ENCODE peak calls at places on chromosomes 12 and 14, in eight cellular contexts. One of them, this sample, is unnamed. For H3K4me1, the result is how much of the 10 kb centered on the place peaks cover.

GRCh38 chr12:69024413-69024812 is 91.4 kb upstream of the CPM start:
- DNase-seq in PC-3: peak
- DNase-seq in hepatocyte: peak
- DNase-seq in endothelial cell of umbilical vein: no peak
- DNase-seq in A549: peak
- DNase-seq in HCT116: peak
- DNase-seq in trophoblast cell: peak
- DNase-seq in fibroblast of lung: peak
- DNase-seq in this sample: peak

GRCh38 chr12:106108187-106108816 is 30.5 kb downstream of the NUAK1 start:
- DNase-seq in PC-3: no peak
- DNase-seq in hepatocyte: peak
- DNase-seq in endothelial cell of umbilical vein: no peak
- DNase-seq in A549: peak
- DNase-seq in HCT116: no peak
- DNase-seq in trophoblast cell: no peak
- DNase-seq in fibroblast of lung: peak
- DNase-seq in this sample: no peak

GRCh38 chr14:90675399-90675798 is 140.8 kb downstream of the TTC7B start:
- DNase-seq in PC-3: peak
- DNase-seq in hepatocyte: no peak
- DNase-seq in endothelial cell of umbilical vein: no peak
- DNase-seq in A549: no peak
- DNase-seq in HCT116: no peak
- DNase-seq in trophoblast cell: no peak
- DNase-seq in fibroblast of lung: peak
- DNase-seq in this sample: no peak

GRCh38 chr14:76997257-76997970 is 31.1 kb downstream of the IRF2BPL start:
- DNase-seq in PC-3: peak
- DNase-seq in hepatocyte: no peak
- DNase-seq in endothelial cell of umbilical vein: no peak
- DNase-seq in A549: no peak
- DNase-seq in HCT116: no peak
- DNase-seq in trophoblast cell: peak
- DNase-seq in fibroblast of lung: peak
- DNase-seq in this sample: peak

GRCh38 chr12:64779349-64779974 is 20.3 kb upstream of the GNS start:
- DNase-seq in PC-3: no peak
- DNase-seq in hepatocyte: no peak
- DNase-seq in endothelial cell of umbilical vein: no peak
- DNase-seq in A549: no peak
- DNase-seq in HCT116: no peak
- DNase-seq in trophoblast cell: no peak
- DNase-seq in fibroblast of lung: no peak
- DNase-seq in this sample: no peak

GRCh38 chr12:52238206-52238840 is 5.3 kb downstream of the KRT7 start:
- DNase-seq in PC-3: peak
- DNase-seq in hepatocyte: no peak
- DNase-seq in endothelial cell of umbilical vein: no peak
- DNase-seq in A549: peak
- DNase-seq in HCT116: no peak
- DNase-seq in trophoblast cell: no peak
- DNase-seq in fibroblast of lung: no peak
- DNase-seq in this sample: peak

GRCh38 chr14:74302160-74302628 is 540 bp downstream of the ABCD4 start:
- DNase-seq in PC-3: peak
- DNase-seq in hepatocyte: peak
- DNase-seq in endothelial cell of umbilical vein: peak
- DNase-seq in A549: peak
- DNase-seq in HCT116: no peak
- DNase-seq in trophoblast cell: peak
- DNase-seq in fibroblast of lung: peak
- DNase-seq in this sample: peak

GRCh38 chr12:117819160-117819559 is 149.6 kb downstream of the KSR2 start:
- DNase-seq in PC-3: no peak
- DNase-seq in hepatocyte: no peak
- DNase-seq in endothelial cell of umbilical vein: no peak
- DNase-seq in A549: no peak
- DNase-seq in HCT116: no peak
- DNase-seq in trophoblast cell: no peak
- DNase-seq in fibroblast of lung: no peak
- DNase-seq in this sample: no peak

GRCh38 chr12:12214635-12215131 is 52.2 kb downstream of the LRP6 start:
- DNase-seq in PC-3: peak
- DNase-seq in hepatocyte: no peak
- DNase-seq in endothelial cell of umbilical vein: peak
- DNase-seq in A549: peak
- DNase-seq in HCT116: no peak
- DNase-seq in trophoblast cell: no peak
- DNase-seq in fibroblast of lung: peak
- DNase-seq in this sample: no peak

GRCh38 chr14:33986804-33987203 is 35.9 kb upstream of the EGLN3 start:
- DNase-seq in PC-3: peak
- DNase-seq in hepatocyte: peak
- DNase-seq in endothelial cell of umbilical vein: peak
- DNase-seq in A549: peak
- DNase-seq in HCT116: peak
- DNase-seq in trophoblast cell: peak
- DNase-seq in fibroblast of lung: peak
- DNase-seq in this sample: peak

GRCh38 chr14:59187802-59188460 is 536 bp upstream of the DAAM1 start:
- DNase-seq in PC-3: peak
- DNase-seq in hepatocyte: peak
- DNase-seq in endothelial cell of umbilical vein: no peak
- DNase-seq in A549: peak
- DNase-seq in HCT116: no peak
- DNase-seq in trophoblast cell: peak
- DNase-seq in fibroblast of lung: no peak
- DNase-seq in this sample: no peak

GRCh38 chr14:35934499-35934898 is 108.4 kb downstream of the BRMS1L start:
- DNase-seq in PC-3: no peak
- DNase-seq in hepatocyte: no peak
- DNase-seq in endothelial cell of umbilical vein: no peak
- DNase-seq in A549: no peak
- DNase-seq in HCT116: no peak
- DNase-seq in trophoblast cell: no peak
- DNase-seq in fibroblast of lung: peak
- DNase-seq in this sample: no peak
- H3K4me2 ChIP-seq in PC-3: no peak
- H3K4me2 ChIP-seq in hepatocyte: no peak
- H3K4me2 ChIP-seq in endothelial cell of umbilical vein: no peak
- H3K4me2 ChIP-seq in A549: no peak
- H3K4me2 ChIP-seq in HCT116: no peak
- H3K4me2 ChIP-seq in trophoblast cell: no peak
- H3K4me2 ChIP-seq in fibroblast of lung: no peak
- H3K4me2 ChIP-seq in this sample: no peak

DNA sequence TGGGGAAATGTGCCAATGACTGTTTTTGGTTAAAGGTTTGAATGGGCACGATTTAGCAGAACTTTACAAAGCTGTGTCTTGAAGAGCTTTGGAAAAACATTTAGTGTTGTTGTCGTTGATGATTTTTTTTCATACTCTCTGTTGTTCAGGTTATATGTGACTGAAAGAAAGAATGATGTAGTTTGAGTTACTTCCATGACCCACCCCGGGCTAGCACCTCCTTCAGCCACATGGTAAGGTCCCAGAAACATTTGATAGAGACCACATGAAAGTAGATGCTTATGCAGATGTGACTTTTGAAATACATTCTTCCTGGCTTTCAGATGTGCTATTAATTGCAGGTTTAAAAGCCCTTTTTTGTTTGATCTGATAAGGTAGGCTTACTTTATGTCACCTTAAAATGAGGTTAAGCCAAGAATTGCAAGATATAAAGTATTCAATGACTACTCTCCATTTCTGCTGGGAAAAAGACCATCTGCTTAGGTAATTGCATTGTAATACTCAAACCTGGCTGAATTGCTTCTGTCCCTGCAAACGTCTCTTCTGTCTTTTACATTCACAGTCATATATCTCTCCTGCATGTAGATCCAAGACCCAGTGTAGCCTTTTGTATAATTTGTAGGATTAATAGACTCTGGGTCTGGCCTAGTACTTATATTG is 250.7 kb downstream of the RGS6 start:
- DNase-seq in PC-3: no peak
- DNase-seq in hepatocyte: no peak
- DNase-seq in endothelial cell of umbilical vein: no peak
- DNase-seq in A549: no peak
- DNase-seq in HCT116: no peak
- DNase-seq in trophoblast cell: no peak
- DNase-seq in fibroblast of lung: no peak
- DNase-seq in this sample: no peak
- H3K4me3 ChIP-seq in PC-3: no peak
- H3K4me3 ChIP-seq in hepatocyte: no peak
- H3K4me3 ChIP-seq in endothelial cell of umbilical vein: no peak
- H3K4me3 ChIP-seq in A549: no peak
- H3K4me3 ChIP-seq in HCT116: no peak
- H3K4me3 ChIP-seq in trophoblast cell: no peak
- H3K4me3 ChIP-seq in fibroblast of lung: no peak
- H3K4me3 ChIP-seq in this sample: no peak

DNA sequence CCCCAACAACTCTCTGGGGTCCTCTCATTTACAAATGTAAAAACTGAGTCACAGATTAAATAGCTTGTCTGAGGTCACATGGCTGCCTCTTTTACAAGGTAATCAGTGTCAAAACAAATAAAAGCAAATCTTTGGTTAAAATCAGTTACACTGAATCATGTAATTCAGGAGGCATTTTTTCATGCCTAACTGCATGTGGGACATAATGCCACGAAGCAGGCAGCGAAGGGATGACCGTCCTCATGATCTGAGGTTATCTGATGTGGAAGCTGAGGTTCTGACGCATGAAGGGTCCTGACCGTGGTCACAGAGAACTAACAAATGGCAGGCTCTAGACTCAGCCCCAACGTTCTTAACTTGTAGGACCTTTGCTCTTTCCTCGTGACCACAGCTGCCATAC is 78.4 kb downstream of the PTPN21 start:
- DNase-seq in PC-3: peak
- DNase-seq in hepatocyte: no peak
- DNase-seq in endothelial cell of umbilical vein: no peak
- DNase-seq in A549: no peak
- DNase-seq in HCT116: no peak
- DNase-seq in trophoblast cell: peak
- DNase-seq in fibroblast of lung: peak
- DNase-seq in this sample: no peak
- H3K4me1 ChIP-seq in PC-3: under half
- H3K4me1 ChIP-seq in hepatocyte: under half
- H3K4me1 ChIP-seq in endothelial cell of umbilical vein: under half
- H3K4me1 ChIP-seq in A549: under half
- H3K4me1 ChIP-seq in HCT116: under half
- H3K4me1 ChIP-seq in trophoblast cell: under half
- H3K4me1 ChIP-seq in fibroblast of lung: under half
- H3K4me1 ChIP-seq in this sample: under half

DNA sequence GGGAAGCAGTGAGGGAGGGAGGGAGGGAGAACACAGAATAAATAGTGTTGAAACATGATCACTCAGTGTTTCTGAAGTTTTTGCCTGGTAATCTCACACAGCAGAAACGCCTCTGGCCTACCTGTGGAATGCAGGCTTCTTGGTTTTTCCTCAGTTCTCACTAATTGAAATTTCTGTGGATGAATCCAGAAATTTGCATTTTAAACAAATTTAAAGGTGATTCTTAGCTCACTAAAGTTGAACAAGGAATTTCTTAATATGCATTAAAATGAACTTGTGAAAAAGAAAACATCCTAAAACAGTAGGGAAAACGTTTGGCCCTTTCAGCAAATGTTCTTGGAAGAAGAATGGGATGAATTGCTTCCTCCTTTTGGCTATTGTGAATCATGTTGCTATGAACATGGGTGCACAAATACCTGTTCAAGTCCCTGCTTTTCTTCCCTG is 1.4 kb downstream of the RNASE9 start:
- DNase-seq in PC-3: no peak
- DNase-seq in hepatocyte: no peak
- DNase-seq in endothelial cell of umbilical vein: no peak
- DNase-seq in A549: no peak
- DNase-seq in HCT116: no peak
- DNase-seq in trophoblast cell: no peak
- DNase-seq in fibroblast of lung: no peak
- DNase-seq in this sample: no peak
- H3K4me2 ChIP-seq in PC-3: no peak
- H3K4me2 ChIP-seq in hepatocyte: no peak
- H3K4me2 ChIP-seq in endothelial cell of umbilical vein: no peak
- H3K4me2 ChIP-seq in A549: no peak
- H3K4me2 ChIP-seq in HCT116: no peak
- H3K4me2 ChIP-seq in trophoblast cell: no peak
- H3K4me2 ChIP-seq in fibroblast of lung: no peak
- H3K4me2 ChIP-seq in this sample: no peak

GRCh38 chr12:31618228-31619025 is 27.5 kb upstream of the DENND5B start:
- DNase-seq in PC-3: no peak
- DNase-seq in hepatocyte: peak
- DNase-seq in endothelial cell of umbilical vein: peak
- DNase-seq in A549: no peak
- DNase-seq in HCT116: no peak
- DNase-seq in trophoblast cell: peak
- DNase-seq in fibroblast of lung: peak
- DNase-seq in this sample: no peak

GRCh38 chr12:31620311-31620710 is 29.4 kb upstream of the DENND5B start:
- DNase-seq in PC-3: no peak
- DNase-seq in hepatocyte: peak
- DNase-seq in endothelial cell of umbilical vein: no peak
- DNase-seq in A549: peak
- DNase-seq in HCT116: no peak
- DNase-seq in trophoblast cell: peak
- DNase-seq in fibroblast of lung: peak
- DNase-seq in this sample: no peak

GRCh38 chr12:31626270-31626669 is 33.2 kb upstream of the ETFBKMT start:
- DNase-seq in PC-3: no peak
- DNase-seq in hepatocyte: no peak
- DNase-seq in endothelial cell of umbilical vein: no peak
- DNase-seq in A549: no peak
- DNase-seq in HCT116: no peak
- DNase-seq in trophoblast cell: no peak
- DNase-seq in fibroblast of lung: no peak
- DNase-seq in this sample: no peak

DNA sequence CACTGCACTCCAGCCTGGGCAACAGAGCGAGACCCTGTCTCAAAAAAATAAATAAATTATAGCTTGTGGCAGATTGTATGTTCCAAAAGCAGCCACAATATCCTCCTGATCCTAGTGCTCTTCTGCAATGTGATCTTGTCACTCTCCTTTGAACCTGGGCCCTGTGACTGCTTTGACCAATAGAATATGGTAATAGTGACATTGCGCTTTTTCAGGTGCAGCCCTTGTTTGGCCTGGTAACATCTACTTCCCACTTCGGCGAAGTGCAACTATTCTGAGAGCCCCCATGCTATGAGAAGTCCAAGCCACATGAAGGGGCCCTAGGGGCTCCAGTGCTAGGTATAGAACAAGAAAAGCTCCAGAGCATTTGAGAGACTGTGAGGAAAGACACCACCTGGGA is 31.1 kb upstream of the DENND5B start:
- DNase-seq in PC-3: no peak
- DNase-seq in hepatocyte: no peak
- DNase-seq in endothelial cell of umbilical vein: no peak
- DNase-seq in A549: no peak
- DNase-seq in HCT116: no peak
- DNase-seq in trophoblast cell: no peak
- DNase-seq in fibroblast of lung: no peak
- DNase-seq in this sample: no peak
- H3K4me3 ChIP-seq in PC-3: no peak
- H3K4me3 ChIP-seq in hepatocyte: no peak
- H3K4me3 ChIP-seq in endothelial cell of umbilical vein: no peak
- H3K4me3 ChIP-seq in A549: no peak
- H3K4me3 ChIP-seq in HCT116: no peak
- H3K4me3 ChIP-seq in trophoblast cell: no peak
- H3K4me3 ChIP-seq in fibroblast of lung: no peak
- H3K4me3 ChIP-seq in this sample: no peak

This sample was measured in PC-9.